ENCODE peak calls at places on chromosomes 6 and 20, in ten cellular contexts. Q, V, J, T, B, W, Z, P, U and F are unnamed samples.

GRCh38 chr6:106976270-106976669 is 1.7 kb upstream of the CD24 start:
- DNase-seq in Q (no peak), V (no peak), J (no peak), T (no peak), B (no peak), W (no peak), Z (no peak), P (no peak), U (no peak), F (no peak)

GRCh38 chr20:845967-846893 is 12.7 kb downstream of the FAM110A start:
- DNase-seq in Q (no peak), V (no peak), J (no peak), T (no peak), B (no peak), W (peak; percentile 31), Z (no peak), P (no peak), U (no peak), F (no peak)

GRCh38 chr6:161406633-161407032 is 132.8 kb upstream of the AGPAT4 start:
- DNase-seq in Q (peak; percentile 100), V (no peak), J (no peak), T (no peak), B (no peak), W (no peak), Z (peak; percentile 35), P (peak; percentile 96), U (no peak), F (no peak)

GRCh38 chr20:41334452-41335421 is 5.9 kb upstream of the LPIN3 start:
- DNase-seq in Q (no peak), V (no peak), J (no peak), T (no peak), B (no peak), W (no peak), Z (no peak), P (no peak), U (no peak), F (no peak)

GRCh38 chr6:142642651-142643050 is 302.3 kb downstream of the HIVEP2 start:
- DNase-seq in Q (no peak), V (no peak), J (no peak), T (no peak), B (no peak), W (no peak), Z (no peak), P (peak; percentile 27), U (no peak), F (no peak)

GRCh38 chr6:127952831-127953230 is 52.0 kb upstream of the THEMIS start:
- DNase-seq in Q (no peak), V (peak; percentile 61), J (no peak), T (no peak), B (no peak), W (no peak), Z (no peak), P (no peak), U (no peak), F (no peak)

GRCh38 chr6:15431762-15432495 is 186.1 kb downstream of the JARID2 start:
- DNase-seq in Q (peak; percentile 53), V (no peak), J (no peak), T (no peak), B (no peak), W (no peak), Z (no peak), P (peak; percentile 53), U (no peak), F (no peak)

GRCh38 chr20:16477632-16478031 is 95.6 kb downstream of the KIF16B start:
- DNase-seq in Q (peak; percentile 8), V (no peak), J (no peak), T (no peak), B (no peak), W (no peak), Z (no peak), P (no peak), U (no peak), F (no peak)

GRCh38 chr6:38233161-38233791 is 406.5 kb downstream of the BTBD9 start:
- DNase-seq in Q (peak; percentile 54), V (no peak), J (no peak), T (no peak), B (no peak), W (no peak), Z (no peak), P (peak; percentile 75), U (no peak), F (no peak)

GRCh38 chr6:156816505-156816904 is 39.3 kb downstream of the ARID1B start:
- DNase-seq in Q (no peak), V (no peak), J (no peak), T (no peak), B (no peak), W (no peak), Z (no peak), P (no peak), U (no peak), F (no peak)

GRCh38 chr6:167976708-167977107 is 20.8 kb upstream of the KIF25 start:
- DNase-seq in Q (no peak), V (no peak), J (no peak), T (no peak), B (no peak), W (no peak), Z (no peak), P (no peak), U (no peak), F (no peak)

GRCh38 chr6:3315841-3316240 is 57.1 kb downstream of the PSMG4 start:
- DNase-seq in Q (no peak), V (no peak), J (no peak), T (no peak), B (no peak), W (no peak), Z (no peak), P (no peak), U (no peak), F (no peak)

GRCh38 chr6:139569561-139569960 is 195.1 kb upstream of the CITED2 start:
- DNase-seq in Q (peak; percentile 92), V (no peak), J (no peak), T (no peak), B (no peak), W (no peak), Z (no peak), P (peak; percentile 94), U (no peak), F (no peak)